ENCODE peak calls at places on chromosomes 3 and 15, in seven cellular contexts. L is stomach; X is bronchial epithelial cell; J is ELR; T is stimulated activated CD4-positive, alpha-beta T cell treated with anti-CD3 and anti-CD28 coated beads, TNF-alpha, amount 100 ng/mL, for 48 hours; F is stromal cell of bone marrow; Q is RPMI7951. H is an unnamed sample.

GRCh38 chr3:105235785-105236184 is 130.9 kb upstream of the ALCAM start:
- DNase-seq in F (no peak), T (no peak), X (no peak), Q (no peak), J (no peak), L (no peak), H (no peak)

GRCh38 chr15:55774113-55774970 is 31.4 kb upstream of the PRTG start:
- DNase-seq in T (peak; percentile 14), F (no peak), X (peak; percentile 24), Q (peak; percentile 54), L (peak; percentile 29), J (peak; percentile 50), H (no peak)

GRCh38 chr15:25062551-25063430 is 108.0 kb downstream of the SNRPN start:
- DNase-seq in F (no peak), X (no peak), T (no peak), Q (no peak), J (no peak), L (no peak), H (no peak)

GRCh38 chr15:56794923-56795329 is 61.6 kb upstream of the ZNF280D start:
- DNase-seq in T (no peak), J (no peak), L (no peak), F (no peak), X (no peak), Q (no peak), H (no peak)

GRCh38 chr15:48536681-48537091 is 108.8 kb downstream of the FBN1 start:
- DNase-seq in T (no peak), L (no peak), F (no peak), Q (no peak), J (no peak), X (no peak), H (no peak)

GRCh38 chr3:184238246-184238818 is 8.9 kb downstream of the VWA5B2 start:
- DNase-seq in J (no peak), L (no peak), Q (no peak), T (no peak), F (no peak), X (no peak), H (no peak)

GRCh38 chr3:38254872-38255271 is 10.7 kb upstream of the SLC22A13 start:
- DNase-seq in L (no peak), Q (no peak), T (no peak), J (no peak), X (no peak), F (no peak), H (no peak)

GRCh38 chr3:143221446-143221845 is 101.9 kb downstream of the CHST2 start:
- DNase-seq in X (no peak), Q (no peak), J (no peak), F (no peak), T (no peak), L (no peak), H (no peak)

GRCh38 chr15:99155961-99156443 is 51.1 kb downstream of the SYNM start:
- DNase-seq in X (peak; percentile 66), L (no peak), F (no peak), J (peak; percentile 36), Q (no peak), T (no peak), H (no peak)

GRCh38 chr15:42151736-42152135 is 4.7 kb downstream of the PLA2G4F start:
- DNase-seq in J (no peak), T (no peak), F (peak; percentile 44), X (no peak), L (no peak), Q (no peak), H (no peak)

GRCh38 chr3:177037241-177037640 is 160.0 kb downstream of the TBL1XR1 start:
- DNase-seq in F (no peak), L (no peak), J (peak; percentile 18), X (peak; percentile 65), Q (peak; percentile 33), T (no peak), H (no peak)

GRCh38 chr15:45180201-45180600 is 7.6 kb downstream of the SHF start:
- DNase-seq in T (no peak), J (peak; percentile 37), Q (no peak), X (no peak), L (no peak), F (no peak), H (no peak)

GRCh38 chr3:150170843-150171513 is 200.3 kb upstream of the PFN2 start:
- DNase-seq in T (no peak), L (no peak), Q (peak; percentile 65), F (no peak), J (no peak), X (no peak), H (no peak)

GRCh38 chr3:146594843-146595482 is 10.2 kb downstream of the PLSCR5 start:
- DNase-seq in L (no peak), X (peak; percentile 28), J (peak; percentile 50), T (no peak), Q (peak; percentile 16), F (peak; percentile 11), H (no peak)

GRCh38 chr3:49422379-49423248 is at the start of gene AMT:
- DNase-seq in F (no peak), L (peak; percentile 57), T (no peak), X (no peak), Q (no peak), J (no peak), H (no peak)

H was measured in central memory CD8-positive, alpha-beta T cell.